ENCODE peak calls at places on chromosomes 12 and 14, in five cellular contexts. T, R, V, I and J are unnamed samples.

GRCh38 chr14:35406811-35407630 is 2.5 kb upstream of the NFKBIA start:
- DNase-seq in T (peak), R (no peak), V (no peak), I (peak), J (no peak)

GRCh38 chr12:55974308-55974724 is 438 bp downstream of the RAB5B start:
- DNase-seq in T (peak), R (no peak), V (no peak), I (no peak), J (peak)

GRCh38 chr12:19707948-19708409 is 268.7 kb downstream of the AEBP2 start:
- DNase-seq in T (no peak), R (no peak), V (no peak), I (no peak), J (no peak)

GRCh38 chr12:105803292-105803691 is 335.5 kb downstream of the NUAK1 start:
- DNase-seq in T (no peak), R (no peak), V (no peak), I (no peak), J (no peak)

GRCh38 chr12:57618966-57619433 is 7.8 kb downstream of the ARHGEF25 start:
- DNase-seq in T (no peak), R (no peak), V (peak), I (no peak), J (peak)

GRCh38 chr12:82608706-82609105 is 78.0 kb upstream of the TMTC2 start:
- DNase-seq in T (peak), R (no peak), V (no peak), I (no peak), J (no peak)

GRCh38 chr14:90475298-90475697 is 78.5 kb downstream of the CALM1 start:
- DNase-seq in T (no peak), R (no peak), V (no peak), I (no peak), J (no peak)

GRCh38 chr14:20530771-20531571 is 25.6 kb downstream of the RNASE10 start:
- DNase-seq in T (peak), R (peak), V (peak), I (peak), J (peak)

GRCh38 chr14:20421267-20421666 is 8.0 kb upstream of the TEP1 start:
- DNase-seq in T (no peak), R (no peak), V (no peak), I (no peak), J (no peak)

GRCh38 chr14:101819251-101819990 is 57.9 kb downstream of the PPP2R5C start:
- DNase-seq in T (no peak), R (no peak), V (no peak), I (no peak), J (no peak)

GRCh38 chr12:29102739-29103138 is 46.3 kb upstream of the FAR2 start:
- DNase-seq in T (no peak), R (no peak), V (no peak), I (no peak), J (no peak)

GRCh38 chr14:95038521-95039250 is 118.6 kb downstream of the DICER1 start:
- DNase-seq in T (no peak), R (no peak), V (no peak), I (no peak), J (no peak)

GRCh38 chr14:77076118-77076631 is 21.9 kb upstream of the CIPC start:
- DNase-seq in T (peak), R (no peak), V (peak), I (no peak), J (peak)

DNA sequence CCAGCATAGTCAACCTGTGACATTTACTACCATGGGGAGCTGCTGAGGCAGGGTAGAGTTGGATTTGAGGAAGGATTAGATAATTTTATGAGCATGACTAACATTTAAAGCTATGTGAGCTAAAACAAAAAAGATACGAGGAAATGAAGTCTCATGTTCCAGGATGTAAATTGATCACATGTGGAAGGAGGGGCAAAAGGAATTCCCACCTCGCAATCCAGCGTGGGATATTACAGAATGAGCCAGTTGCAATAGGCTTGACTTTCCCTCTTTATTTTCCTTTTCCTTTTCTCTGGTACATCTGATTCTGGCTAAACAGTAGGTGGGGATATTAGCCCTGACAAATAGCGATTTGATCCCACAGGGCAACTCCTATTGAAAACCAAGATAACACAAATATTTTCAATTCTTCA is 214.9 kb upstream of the HMGA2 start:
- DNase-seq in T (peak), R (no peak), V (no peak), I (no peak), J (no peak)
- TF ChIP-seq CTCF in T (peak), R (peak), V (no peak), I (peak), J (no peak)

GRCh38 chr14:82999802-83000201 is 1466.1 kb upstream of the SEL1L start:
- DNase-seq in T (no peak), R (no peak), V (no peak), I (no peak), J (no peak)
- TF ChIP-seq CTCF in T (no peak), R (no peak), V (peak), I (no peak), J (peak)

GRCh38 chr12:113796852-113797534 is 169.1 kb downstream of the RBM19 start:
- DNase-seq in T (no peak), R (no peak), V (no peak), I (no peak), J (no peak)
- TF ChIP-seq CTCF in T (no peak), R (no peak), V (no peak), I (no peak), J (no peak)

DNA sequence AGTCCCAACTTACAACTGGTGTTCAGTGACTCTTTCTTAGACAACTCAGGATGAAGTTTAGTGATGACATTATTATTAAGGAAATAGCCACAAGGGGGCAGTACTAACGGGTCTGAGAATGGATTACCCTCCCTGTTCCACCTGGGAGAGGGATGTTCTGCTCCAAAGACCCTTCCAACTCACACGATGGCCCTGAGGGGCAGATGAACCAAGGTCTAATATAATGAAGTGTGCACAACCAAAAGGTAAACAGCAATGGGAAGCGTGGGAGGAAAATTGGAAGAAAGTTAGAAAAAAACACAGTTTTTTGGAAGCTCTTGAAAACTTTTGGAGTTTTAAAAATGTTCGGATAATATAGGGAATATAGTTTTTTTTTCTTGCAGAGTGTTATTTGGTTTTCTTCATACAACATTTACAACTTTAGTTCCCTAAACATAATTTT is 24.0 kb downstream of the FGF6 start:
- DNase-seq in T (peak), R (peak), V (no peak), I (peak), J (peak)
- TF ChIP-seq CTCF in T (peak), R (peak), V (peak), I (peak), J (peak)

GRCh38 chr14:48814562-48814961 is 771.6 kb downstream of the RPS29 start:
- DNase-seq in T (no peak), R (no peak), V (no peak), I (no peak), J (no peak)
- TF ChIP-seq CTCF in T (no peak), R (no peak), V (no peak), I (no peak), J (no peak)

GRCh38 chr14:24215495-24216344 is at the start of gene MDP1:
- DNase-seq in T (peak), R (no peak), V (peak), I (peak), J (peak)

GRCh38 chr14:24216345-24216699 is 456 bp upstream of the MDP1 start:
- DNase-seq in T (no peak), R (no peak), V (no peak), I (no peak), J (no peak)

GRCh38 chr14:24211311-24211710 is 2.0 kb downstream of the CHMP4A start:
- DNase-seq in T (no peak), R (no peak), V (no peak), I (no peak), J (no peak)

GRCh38 chr14:24213866-24214652 is 771 bp upstream of the CHMP4A start:
- DNase-seq in T (no peak), R (no peak), V (no peak), I (no peak), J (no peak)

DNA sequence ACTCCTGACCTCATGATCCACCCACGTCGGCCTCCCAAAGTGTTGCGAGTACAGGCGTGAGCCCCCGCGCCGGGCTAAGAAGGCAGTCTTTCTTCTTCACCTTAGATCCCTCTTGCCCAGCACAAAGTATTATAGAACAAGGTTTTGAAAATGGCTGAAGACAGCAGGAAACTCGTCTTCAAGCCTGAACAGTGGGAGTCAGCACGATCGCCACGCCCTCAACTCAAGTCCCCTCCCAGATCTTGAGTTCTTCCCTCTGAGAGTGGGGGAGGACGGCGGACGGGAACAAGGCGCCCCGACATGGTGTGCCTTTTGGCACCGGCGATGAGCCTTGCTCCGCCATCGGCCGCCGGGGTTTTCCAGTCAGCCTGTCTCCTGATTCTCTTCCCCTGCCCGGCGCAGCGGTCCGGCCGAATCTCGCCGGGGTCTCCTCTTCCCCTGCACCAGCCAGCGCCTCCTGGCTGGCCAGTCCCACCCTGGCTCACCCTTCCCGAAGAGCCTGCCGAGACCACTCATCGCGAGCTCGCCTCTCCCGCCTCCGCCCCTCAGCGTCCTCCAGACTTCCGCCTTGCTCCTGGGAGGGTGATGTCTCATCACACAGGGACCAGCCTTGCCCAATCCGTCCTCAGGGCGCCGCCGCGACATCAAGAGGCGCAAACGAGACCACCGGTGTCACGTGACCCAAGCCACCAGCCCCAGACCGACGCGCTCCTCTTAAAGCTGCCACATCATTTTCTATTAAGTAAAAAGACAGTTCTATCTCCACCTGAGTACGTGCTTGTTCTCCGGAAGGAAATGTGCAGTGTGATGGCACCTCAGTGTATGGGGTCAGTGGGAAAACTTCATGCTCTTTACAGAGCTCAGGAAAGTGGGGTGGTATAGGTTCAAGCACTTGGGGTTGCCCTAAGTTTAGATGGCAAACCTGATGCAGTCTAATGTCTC is at the start of gene CHMP4A:
- DNase-seq in T (peak), R (peak), V (peak), I (peak), J (peak)
- TF ChIP-seq CTCF in T (peak), R (no peak), V (peak), I (no peak), J (no peak)

GRCh38 chr14:50001146-50001998 is 108.5 kb downstream of the ARF6 start:
- DNase-seq in T (peak), R (no peak), V (no peak), I (peak), J (no peak)

GRCh38 chr14:50001999-50002925 is 109.4 kb downstream of the ARF6 start:
- DNase-seq in T (no peak), R (no peak), V (no peak), I (no peak), J (no peak)

GRCh38 chr14:49999216-49999761 is 106.4 kb downstream of the ARF6 start:
- DNase-seq in T (peak), R (no peak), V (peak), I (peak), J (peak)

GRCh38 chr14:49999826-50000214 is 106.9 kb downstream of the ARF6 start:
- DNase-seq in T (no peak), R (no peak), V (no peak), I (no peak), J (no peak)

DNA sequence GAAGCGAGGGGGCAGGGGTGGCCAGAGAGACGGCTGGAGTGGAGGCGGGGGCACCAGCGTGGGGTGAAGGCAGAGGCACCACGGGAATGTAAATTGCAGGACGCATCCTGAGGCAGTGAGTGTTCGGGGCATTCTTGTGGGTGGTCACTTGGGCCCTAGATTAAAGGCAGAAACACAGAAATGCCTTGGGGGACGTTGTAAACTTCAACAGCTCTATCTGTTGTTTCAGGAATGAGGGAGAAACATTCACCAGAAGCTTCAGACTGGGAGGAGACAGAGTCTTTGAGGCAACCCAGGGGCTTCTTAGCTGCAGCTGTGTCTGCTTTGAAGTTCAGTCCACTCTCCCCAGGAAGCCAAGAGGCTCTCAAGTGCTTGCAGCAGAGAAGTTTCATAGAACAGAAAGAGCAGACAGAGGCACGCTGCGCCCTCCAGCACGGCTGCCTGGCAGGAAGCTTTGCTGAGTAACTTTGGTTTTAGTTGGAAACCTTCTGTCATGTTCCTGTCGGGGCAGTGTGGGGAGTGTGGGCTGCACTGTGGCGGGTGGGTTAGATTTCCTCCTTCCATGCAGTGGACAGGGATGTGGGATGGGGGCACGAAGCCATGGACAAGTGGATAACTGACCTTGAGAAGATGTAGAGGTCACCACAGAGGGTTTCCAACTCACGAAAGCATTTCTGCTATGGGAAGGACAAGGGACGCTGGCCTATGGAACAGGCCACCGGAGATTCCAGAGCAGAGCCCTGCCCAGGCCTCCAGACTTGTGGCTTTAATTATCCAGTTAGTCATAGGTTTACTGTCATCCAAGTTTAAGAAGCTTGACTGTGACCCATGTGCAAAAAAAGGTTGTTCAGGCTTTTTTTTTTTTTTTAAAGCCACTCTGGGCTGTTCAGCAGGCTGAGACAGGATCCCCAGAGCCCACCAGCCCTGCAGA is 107.6 kb downstream of the ARF6 start:
- DNase-seq in T (peak), R (no peak), V (peak), I (no peak), J (no peak)
- TF ChIP-seq CTCF in T (no peak), R (no peak), V (no peak), I (no peak), J (no peak)

GRCh38 chr14:68297871-68298468 is 478.4 kb downstream of the RAD51B start:
- DNase-seq in T (peak), R (no peak), V (no peak), I (no peak), J (no peak)
- TF ChIP-seq CTCF in T (peak), R (no peak), V (peak), I (peak), J (no peak)